ENCODE peak calls at places on chromosomes 11 and 22, in six cellular contexts. R, T, Q, F, G and N are unnamed samples.
A peak's percentile ranks its signal among the peaks of the same experiment; 100 is the strongest.

GRCh38 chr11:33898957-33899356 is 7.1 kb upstream of the LMO2 start:
- DNase-seq in G (no peak), T (no peak), R (peak; percentile 55), F (no peak), Q (no peak), N (no peak)

GRCh38 chr11:93024376-93024775 is 54.9 kb downstream of the MTNR1B start:
- DNase-seq in G (no peak), T (no peak), R (no peak), F (no peak), Q (no peak), N (no peak)

GRCh38 chr11:64230985-64231365 is 627 bp downstream of the DNAJC4 start:
- DNase-seq in G (no peak), T (peak; percentile 44), R (no peak), Q (no peak), F (no peak), N (no peak)

GRCh38 chr11:66909181-66909580 is 49.0 kb downstream of the PC start:
- DNase-seq in G (no peak), Q (no peak), T (no peak), R (no peak), F (no peak), N (no peak)

GRCh38 chr11:134067486-134067885 is 1.4 kb upstream of the JAM3 start:
- DNase-seq in Q (no peak), F (no peak), R (no peak), T (no peak), G (no peak), N (no peak)

GRCh38 chr22:17797721-17798559 is 23.7 kb upstream of the BID start:
- DNase-seq in T (no peak), Q (peak; percentile 95), R (no peak), G (no peak), F (no peak), N (no peak)

GRCh38 chr22:49011769-49012598 is 815.7 kb downstream of the BRD1 start:
- DNase-seq in R (no peak), T (peak; percentile 31), Q (no peak), G (no peak), F (no peak), N (no peak)

GRCh38 chr22:25449781-25450317 is 114.6 kb upstream of the GRK3 start:
- DNase-seq in G (no peak), F (no peak), R (no peak), T (no peak), Q (no peak), N (no peak)

GRCh38 chr11:133934599-133935550 is 21.9 kb downstream of the IGSF9B start:
- DNase-seq in F (no peak), G (peak; percentile 38), T (peak; percentile 87), R (peak; percentile 70), Q (no peak), N (peak; percentile 91)

GRCh38 chr11:2201542-2201941 is 29.9 kb upstream of the TH start:
- DNase-seq in T (no peak), Q (no peak), F (no peak), R (no peak), G (no peak), N (no peak)

GRCh38 chr11:4863893-4864292 is 14.9 kb upstream of the OR51S1 start:
- DNase-seq in Q (no peak), F (no peak), R (no peak), G (no peak), T (no peak), N (no peak)

GRCh38 chr11:113201055-113201818 is 113.1 kb upstream of the TTC12 start:
- DNase-seq in T (peak; percentile 72), F (no peak), G (no peak), Q (no peak), R (no peak), N (no peak)

GRCh38 chr11:101686514-101686913 is 102.7 kb upstream of the TRPC6 start:
- DNase-seq in F (no peak), R (no peak), T (no peak), Q (no peak), G (no peak), N (peak; percentile 3)

GRCh38 chr11:58958500-58958899 is 19.2 kb downstream of the GLYATL1 start:
- DNase-seq in R (peak; percentile 55), Q (peak; percentile 2), F (peak; percentile 1), T (peak; percentile 24), G (peak; percentile 23), N (peak; percentile 12)

GRCh38 chr11:126359431-126360048 is 4.1 kb downstream of the ST3GAL4 start:
- DNase-seq in Q (no peak), R (peak; percentile 21), T (peak; percentile 86), G (no peak), F (no peak), N (no peak)

GRCh38 chr22:37163618-37164534 is 14.2 kb upstream of the IL2RB start:
- DNase-seq in Q (peak; percentile 90), R (no peak), T (no peak), G (no peak), F (no peak), N (no peak)

GRCh38 chr22:37163096-37163489 is 13.4 kb upstream of the IL2RB start:
- DNase-seq in Q (no peak), T (no peak), F (no peak), G (no peak), R (no peak), N (no peak)

GRCh38 chr22:37162221-37163095 is 12.7 kb upstream of the IL2RB start:
- DNase-seq in R (no peak), F (no peak), G (no peak), T (no peak), Q (peak; percentile 98), N (no peak)

GRCh38 chr22:37160037-37160436 is 10.3 kb upstream of the IL2RB start:
- DNase-seq in F (no peak), Q (no peak), T (no peak), G (no peak), R (no peak), N (no peak)

GRCh38 chr22:37161442-37161841 is 11.7 kb upstream of the IL2RB start:
- DNase-seq in R (peak; percentile 65), F (no peak), T (no peak), Q (no peak), G (peak; percentile 18), N (peak; percentile 23)
- TF ChIP-seq JUND in R (no peak), F (no peak), T (no peak), Q (no peak), G (no peak), N (no peak)

DNA sequence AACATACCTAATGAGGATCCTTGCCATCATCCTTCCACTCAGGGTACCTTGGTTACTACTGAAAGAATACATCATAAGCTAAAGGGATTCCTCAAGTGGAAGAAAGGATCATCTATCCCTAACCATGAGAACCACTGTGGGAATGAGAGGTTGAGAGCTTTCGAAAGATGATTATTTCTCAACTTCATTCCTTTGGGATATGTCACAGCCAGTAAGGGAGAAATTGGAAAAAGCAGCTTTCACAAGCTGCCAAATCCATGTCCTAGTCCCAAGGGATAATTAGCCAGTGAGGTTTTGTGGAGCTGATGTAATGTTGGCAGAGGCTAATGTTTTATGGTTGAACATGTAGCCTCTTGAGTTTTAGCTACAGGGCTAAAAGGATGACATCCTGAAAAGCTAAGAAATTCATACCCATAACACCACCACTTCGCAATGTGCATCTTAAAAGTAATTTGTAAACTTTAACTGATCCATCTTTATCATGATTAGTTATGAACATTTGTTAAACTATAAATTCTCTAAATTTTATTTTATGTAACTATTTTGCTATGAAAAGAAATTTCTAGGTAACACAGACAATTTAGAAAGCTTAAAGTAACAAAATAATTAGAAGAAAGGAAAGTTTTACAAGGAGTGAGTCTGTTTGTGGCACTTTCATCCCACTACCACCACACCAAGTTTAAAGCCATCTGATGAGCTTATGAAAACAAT is 123.9 kb downstream of the MRTFA start:
- DNase-seq in G (peak; percentile 55), T (no peak), R (no peak), Q (no peak), F (no peak), N (no peak)
- H3K9ac ChIP-seq in G (no peak overlapping the region), T (peak overlapping the region; percentile 61), R (no peak overlapping the region), Q (no peak overlapping the region), F (no peak overlapping the region), N (no peak overlapping the region)

GRCh38 chr11:118216621-118217526 is 7.9 kb downstream of the JAML start:
- DNase-seq in Q (no peak), G (no peak), T (no peak), F (no peak), R (no peak), N (no peak)
- TF ChIP-seq RAD21 in Q (peak; percentile 34), G (no peak), T (no peak), F (no peak), R (no peak), N (no peak)

DNA sequence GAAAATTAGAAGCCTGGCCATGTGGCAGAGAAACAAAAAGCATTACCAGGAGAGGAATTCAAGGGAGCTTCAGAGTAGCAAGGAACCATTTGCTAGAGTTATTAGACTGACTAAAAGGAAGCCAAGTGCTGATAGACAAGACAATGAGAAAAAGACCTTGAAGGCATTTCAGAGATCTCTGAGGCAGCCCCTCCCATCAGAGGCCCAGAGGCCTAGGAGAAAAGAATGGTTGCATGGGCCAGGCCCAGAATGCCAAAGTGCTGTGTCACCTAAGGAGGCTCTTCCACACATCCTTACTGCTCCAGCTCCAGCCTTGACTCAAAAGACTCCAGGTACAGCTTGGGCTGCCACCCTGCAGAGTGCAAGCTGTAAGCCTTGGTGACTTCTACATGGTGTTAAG is 61.8 kb upstream of the POU2AF2 start:
- DNase-seq in R (no peak), Q (no peak), T (no peak), F (no peak), G (no peak), N (no peak)
- TF ChIP-seq JUND in R (no peak), Q (no peak), T (no peak), F (no peak), G (no peak), N (no peak)

GRCh38 chr11:108497317-108498045 is 703 bp downstream of the POGLUT3 start:
- DNase-seq in R (peak; percentile 86), F (peak; percentile 81), Q (peak; percentile 60), G (peak; percentile 89), T (peak; percentile 73), N (peak; percentile 93)
- H3K9ac ChIP-seq in R (peak overlapping the region; percentile 98), F (peak overlapping the region; percentile 70), Q (peak overlapping the region; percentile 97), G (peak overlapping the region; percentile 80), T (peak overlapping the region; percentile 76), N (peak overlapping the region; percentile 86)

GRCh38 chr11:60701509-60701818 is 2.1 kb downstream of the MS4A8 start:
- DNase-seq in T (no peak), F (no peak), Q (no peak), G (no peak), R (no peak), N (no peak)
- TF ChIP-seq RAD21 in T (no peak), F (no peak), Q (no peak), G (no peak), R (no peak), N (no peak)

DNA sequence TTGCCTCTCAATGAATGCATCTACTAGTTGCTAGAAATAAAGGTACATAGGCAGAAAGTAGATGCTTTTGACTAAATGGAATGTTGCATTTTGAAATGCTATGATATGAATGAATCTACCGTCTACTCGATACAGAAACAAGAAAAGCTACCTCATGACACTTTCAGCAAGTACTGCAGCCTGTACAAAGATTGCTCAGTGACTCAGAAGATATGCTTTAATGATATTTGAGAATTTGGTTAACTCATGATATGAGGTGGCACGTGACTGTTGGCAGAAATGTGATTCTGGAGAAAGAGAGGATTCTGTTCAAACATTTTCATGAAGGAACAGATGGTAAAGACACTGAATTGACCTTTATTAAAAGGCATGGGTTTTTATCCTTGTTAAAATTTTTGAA is 76.0 kb downstream of the HSD17B12 start:
- DNase-seq in Q (no peak), G (no peak), F (no peak), T (no peak), R (no peak), N (no peak)
- TF ChIP-seq JUND in Q (no peak), G (no peak), F (no peak), T (no peak), R (no peak), N (no peak)